ENCODE peak calls at places on chromosome 2, in four cellular contexts. One of them, this sample, is unnamed.

GRCh38 chr2:199455533-199456382 is 2.0 kb downstream of the SATB2 start:
- DNase-seq in brain microvascular endothelial cell: no peak
- DNase-seq in nephron progenitor cell: peak
- DNase-seq in upper lobe of right lung: peak
- DNase-seq in this sample: no peak

GRCh38 chr2:239715606-239716005 is 309.5 kb downstream of the NDUFA10 start:
- DNase-seq in brain microvascular endothelial cell: no peak
- DNase-seq in nephron progenitor cell: no peak
- DNase-seq in upper lobe of right lung: peak
- DNase-seq in this sample: no peak

GRCh38 chr2:45397292-45397691 is 213.8 kb downstream of the SRBD1 start:
- DNase-seq in brain microvascular endothelial cell: no peak
- DNase-seq in nephron progenitor cell: no peak
- DNase-seq in upper lobe of right lung: no peak
- DNase-seq in this sample: no peak

GRCh38 chr2:102050854-102051391 is 59.2 kb downstream of the IL1R2 start:
- DNase-seq in brain microvascular endothelial cell: peak
- DNase-seq in nephron progenitor cell: no peak
- DNase-seq in upper lobe of right lung: peak
- DNase-seq in this sample: no peak

GRCh38 chr2:186422226-186422625 is 63.8 kb upstream of the ZC3H15 start:
- DNase-seq in brain microvascular endothelial cell: peak
- DNase-seq in nephron progenitor cell: no peak
- DNase-seq in upper lobe of right lung: no peak
- DNase-seq in this sample: no peak

GRCh38 chr2:73907840-73908452 is 15.1 kb downstream of the ACTG2 start:
- DNase-seq in brain microvascular endothelial cell: peak
- DNase-seq in nephron progenitor cell: no peak
- DNase-seq in upper lobe of right lung: no peak
- DNase-seq in this sample: no peak

GRCh38 chr2:177413703-177414102 is 21.1 kb downstream of the AGPS start:
- DNase-seq in brain microvascular endothelial cell: no peak
- DNase-seq in nephron progenitor cell: no peak
- DNase-seq in upper lobe of right lung: no peak
- DNase-seq in this sample: no peak

GRCh38 chr2:48531141-48531648 is 1.2 kb downstream of the STON1 start:
- DNase-seq in brain microvascular endothelial cell: peak
- DNase-seq in nephron progenitor cell: peak
- DNase-seq in upper lobe of right lung: no peak
- DNase-seq in this sample: no peak

GRCh38 chr2:1742300-1742679 is 2.0 kb downstream of the PXDN start:
- DNase-seq in brain microvascular endothelial cell: no peak
- DNase-seq in nephron progenitor cell: no peak
- DNase-seq in upper lobe of right lung: no peak
- DNase-seq in this sample: no peak

GRCh38 chr2:80145499-80145898 is 159.1 kb downstream of the LRRTM1 start:
- DNase-seq in brain microvascular endothelial cell: no peak
- DNase-seq in nephron progenitor cell: no peak
- DNase-seq in upper lobe of right lung: no peak
- DNase-seq in this sample: no peak

GRCh38 chr2:190585000-190585678 is 50.6 kb upstream of the NEMP2 start:
- DNase-seq in brain microvascular endothelial cell: no peak
- DNase-seq in nephron progenitor cell: no peak
- DNase-seq in upper lobe of right lung: no peak
- DNase-seq in this sample: no peak

GRCh38 chr2:11082880-11083279 is 72.4 kb upstream of the SLC66A3 start:
- DNase-seq in brain microvascular endothelial cell: no peak
- DNase-seq in nephron progenitor cell: no peak
- DNase-seq in upper lobe of right lung: no peak
- DNase-seq in this sample: peak

GRCh38 chr2:172859821-172860707 is 124.4 kb downstream of the RAPGEF4 start:
- DNase-seq in brain microvascular endothelial cell: no peak
- DNase-seq in nephron progenitor cell: no peak
- DNase-seq in upper lobe of right lung: no peak
- DNase-seq in this sample: no peak

GRCh38 chr2:199258291-199258690 is 199.4 kb downstream of the SATB2 start:
- DNase-seq in brain microvascular endothelial cell: no peak
- DNase-seq in nephron progenitor cell: no peak
- DNase-seq in upper lobe of right lung: no peak
- DNase-seq in this sample: no peak

GRCh38 chr2:157853820-157854219 is 22.3 kb downstream of the ACVR1 start:
- DNase-seq in brain microvascular endothelial cell: no peak
- DNase-seq in nephron progenitor cell: no peak
- DNase-seq in upper lobe of right lung: no peak
- DNase-seq in this sample: no peak

GRCh38 chr2:47072018-47072691 is 83.0 kb downstream of the STPG4 start:
- DNase-seq in brain microvascular endothelial cell: peak
- DNase-seq in nephron progenitor cell: peak
- DNase-seq in upper lobe of right lung: peak
- DNase-seq in this sample: no peak
- TF ChIP-seq CTCF in brain microvascular endothelial cell: peak
- TF ChIP-seq CTCF in nephron progenitor cell: no peak
- TF ChIP-seq CTCF in upper lobe of right lung: no peak
- TF ChIP-seq CTCF in this sample: peak

GRCh38 chr2:232438951-232439757 is 16.8 kb upstream of the ALPI start:
- DNase-seq in brain microvascular endothelial cell: no peak
- DNase-seq in nephron progenitor cell: peak
- DNase-seq in upper lobe of right lung: peak
- DNase-seq in this sample: no peak
- TF ChIP-seq CTCF in brain microvascular endothelial cell: no peak
- TF ChIP-seq CTCF in nephron progenitor cell: peak
- TF ChIP-seq CTCF in upper lobe of right lung: peak
- TF ChIP-seq CTCF in this sample: no peak

DNA sequence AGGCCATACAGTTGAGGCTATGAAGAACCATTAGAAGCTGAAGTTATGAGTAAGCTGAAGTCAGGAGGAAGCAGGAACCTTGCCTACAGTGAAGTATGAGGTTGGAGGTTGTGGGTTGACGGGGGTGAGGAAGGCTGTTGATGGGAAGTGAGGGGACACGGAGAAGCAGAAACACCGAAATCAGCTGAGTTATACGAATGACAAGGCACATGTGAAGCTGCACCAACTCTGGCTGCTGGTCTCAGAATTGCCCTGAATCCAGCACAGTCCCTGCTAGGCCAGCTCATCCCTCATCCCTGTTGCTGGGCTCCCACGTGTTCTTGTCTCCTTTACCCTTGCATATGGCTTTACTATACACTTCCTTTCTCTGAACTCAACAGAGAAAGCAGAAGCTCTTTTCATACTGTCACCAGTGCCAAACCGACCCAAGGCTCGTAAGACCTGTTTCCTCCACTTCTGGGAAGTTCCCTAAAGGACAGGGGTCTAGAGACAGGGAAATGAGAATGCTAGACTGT is 9.2 kb upstream of the TMEM247 start:
- DNase-seq in brain microvascular endothelial cell: no peak
- DNase-seq in nephron progenitor cell: no peak
- DNase-seq in upper lobe of right lung: no peak
- DNase-seq in this sample: peak
- TF ChIP-seq CTCF in brain microvascular endothelial cell: no peak
- TF ChIP-seq CTCF in nephron progenitor cell: no peak
- TF ChIP-seq CTCF in upper lobe of right lung: no peak
- TF ChIP-seq CTCF in this sample: no peak

GRCh38 chr2:127066942-127067341 is 40.0 kb downstream of the BIN1 start:
- DNase-seq in brain microvascular endothelial cell: no peak
- DNase-seq in nephron progenitor cell: no peak
- DNase-seq in upper lobe of right lung: no peak
- DNase-seq in this sample: no peak

GRCh38 chr2:127065299-127065931 is 41.5 kb downstream of the BIN1 start:
- DNase-seq in brain microvascular endothelial cell: no peak
- DNase-seq in nephron progenitor cell: no peak
- DNase-seq in upper lobe of right lung: no peak
- DNase-seq in this sample: no peak

GRCh38 chr2:127063701-127064590 is 43.0 kb downstream of the BIN1 start:
- DNase-seq in brain microvascular endothelial cell: no peak
- DNase-seq in nephron progenitor cell: no peak
- DNase-seq in upper lobe of right lung: no peak
- DNase-seq in this sample: no peak

GRCh38 chr2:127065932-127066318 is 41.0 kb downstream of the BIN1 start:
- DNase-seq in brain microvascular endothelial cell: no peak
- DNase-seq in nephron progenitor cell: no peak
- DNase-seq in upper lobe of right lung: no peak
- DNase-seq in this sample: no peak

GRCh38 chr2:127064642-127065250 is 42.2 kb downstream of the BIN1 start:
- DNase-seq in brain microvascular endothelial cell: peak
- DNase-seq in nephron progenitor cell: peak
- DNase-seq in upper lobe of right lung: peak
- DNase-seq in this sample: no peak
- TF ChIP-seq CTCF in brain microvascular endothelial cell: peak
- TF ChIP-seq CTCF in nephron progenitor cell: no peak
- TF ChIP-seq CTCF in upper lobe of right lung: no peak
- TF ChIP-seq CTCF in this sample: no peak